ENCODE peak calls at places on chromosomes 4 and X, in four cellular contexts. I, U, Z and P are unnamed samples.

GRCh38 chrX:68492583-68492982 is 6.3 kb upstream of the YIPF6 start:
- DNase-seq in I (no peak), U (no peak), Z (no peak), P (no peak)

GRCh38 chr4:104915864-104916263 is 230.8 kb upstream of the TET2 start:
- DNase-seq in Z (no peak), U (no peak), I (no peak), P (no peak)

GRCh38 chrX:100654256-100654655 is 10.3 kb downstream of the SRPX2 start:
- DNase-seq in I (peak), Z (no peak), U (peak), P (no peak)

GRCh38 chr4:174357321-174357720 is 73.6 kb downstream of the CEP44 start:
- DNase-seq in I (no peak), Z (no peak), U (no peak), P (no peak)

GRCh38 chr4:153594208-153594607 is 89.9 kb upstream of the TLR2 start:
- DNase-seq in Z (no peak), I (no peak), U (no peak), P (no peak)

GRCh38 chrX:151359931-151360871 is 36.8 kb upstream of the VMA21 start:
- DNase-seq in I (no peak), Z (no peak), U (peak), P (peak)

GRCh38 chr4:48346594-48346993 is 5.3 kb downstream of the SLAIN2 start:
- DNase-seq in Z (no peak), I (no peak), U (no peak), P (no peak)

GRCh38 chr4:114019276-114019971 is 40.0 kb upstream of the ARSJ start:
- DNase-seq in Z (no peak), U (no peak), I (no peak), P (no peak)

GRCh38 chr4:80189581-80189955 is 7.7 kb upstream of the PRDM8 start:
- DNase-seq in I (no peak), U (no peak), Z (no peak), P (no peak)

GRCh38 chr4:37447886-37448285 is 203.3 kb downstream of the NWD2 start:
- DNase-seq in I (no peak), Z (no peak), U (no peak), P (no peak)

GRCh38 chrX:1164322-1165288 is 47.8 kb downstream of the CRLF2 start:
- DNase-seq in U (peak), I (no peak), Z (no peak), P (no peak)

GRCh38 chr4:16530688-16531635 is 304.7 kb upstream of the TAPT1 start:
- DNase-seq in I (no peak), U (no peak), Z (no peak), P (no peak)

GRCh38 chr4:52038109-52038912 is at the start of gene SGCB:
- DNase-seq in I (peak), U (peak), Z (peak), P (peak)

GRCh38 chr4:170008376-170008775 is 17.8 kb downstream of the MFAP3L start:
- DNase-seq in Z (no peak), I (no peak), U (peak), P (no peak)

GRCh38 chr4:153227501-153227900 is 23.3 kb downstream of the TRIM2 start:
- DNase-seq in I (no peak), U (no peak), Z (no peak), P (no peak)

GRCh38 chr4:94827481-94828110 is 69.8 kb downstream of the BMPR1B start:
- DNase-seq in I (no peak), Z (no peak), U (no peak), P (no peak)

GRCh38 chr4:8051644-8052043 is 107.0 kb downstream of the ABLIM2 start:
- DNase-seq in U (no peak), Z (no peak), I (no peak), P (no peak)

GRCh38 chr4:34309356-34309900 is 1934.9 kb downstream of the ARAP2 start:
- DNase-seq in U (no peak), I (no peak), Z (no peak), P (no peak)

GRCh38 chrX:140157143-140157542 is 191.8 kb upstream of the CXorf66 start:
- DNase-seq in Z (no peak), I (no peak), U (no peak), P (no peak)

GRCh38 chrX:1673337-1673736 is 58.5 kb downstream of the ASMT start:
- DNase-seq in U (peak), Z (no peak), I (no peak), P (no peak)

GRCh38 chr4:114364857-114365256 is 233.8 kb upstream of the UGT8 start:
- DNase-seq in Z (no peak), U (no peak), I (no peak), P (no peak)

GRCh38 chr4:77665381-77666069 is 59.9 kb downstream of the CXCL13 start:
- DNase-seq in I (no peak), U (no peak), Z (no peak), P (no peak)

GRCh38 chr4:26891867-26892266 is 31.2 kb downstream of the STIM2 start:
- DNase-seq in I (no peak), Z (no peak), U (no peak), P (no peak)

GRCh38 chr4:75180217-75180616 is 247.3 kb downstream of the PARM1 start:
- DNase-seq in U (no peak), Z (no peak), I (no peak), P (no peak)

GRCh38 chr4:121189811-121190210 is 25.7 kb upstream of the TNIP3 start:
- DNase-seq in I (no peak), U (no peak), Z (no peak), P (no peak)

GRCh38 chr4:80999943-81000342 is 30.6 kb upstream of the BMP3 start:
- DNase-seq in Z (no peak), U (no peak), I (no peak), P (no peak)

GRCh38 chrX:3076416-3076991 is 35.2 kb downstream of the ARSF start:
- DNase-seq in I (no peak), U (no peak), Z (no peak), P (no peak)